ENCODE peak calls at places on chromosomes 1 and 21, in eight cellular contexts. Z is H1, J is K562, A is endothelial cell of umbilical vein, R is stomach, F is HCT116, H is sigmoid colon, K is upper lobe of left lung. E is an unnamed sample.

GRCh38 chr1:201624741-201625646 is 86.1 kb downstream of the NAV1 start:
- DNase-seq in Z (no peak), J (no peak), A (peak; percentile 46), R (no peak), F (no peak), H (no peak), K (no peak), E (no peak)

GRCh38 chr21:42073140-42074099 is 2.3 kb downstream of the UMODL1 start:
- DNase-seq in Z (no peak), J (no peak), A (no peak), R (no peak), F (no peak), H (no peak), K (no peak), E (no peak)

GRCh38 chr1:217052196-217052595 is 329.0 kb upstream of the ESRRG start:
- DNase-seq in Z (no peak), J (no peak), A (no peak), R (no peak), F (no peak), H (no peak), K (no peak), E (no peak)

GRCh38 chr1:20439282-20439681 is 46.7 kb downstream of the CAMK2N1 start:
- DNase-seq in Z (no peak), J (peak; percentile 6), A (peak; percentile 6), R (no peak), F (no peak), H (no peak), K (no peak), E (no peak)

GRCh38 chr1:46244656-46245371 is 2.7 kb upstream of the RAD54L start:
- DNase-seq in Z (no peak), J (peak; percentile 48), A (peak; percentile 13), R (no peak), F (no peak), H (no peak), K (no peak), E (no peak)

GRCh38 chr1:157948547-157949152 is 44.8 kb upstream of the KIRREL1 start:
- DNase-seq in Z (no peak), J (peak; percentile 32), A (no peak), R (no peak), F (peak; percentile 43), H (no peak), K (no peak), E (no peak)

GRCh38 chr1:10824821-10825540 is 28.5 kb upstream of the CASZ1 start:
- DNase-seq in Z (no peak), J (no peak), A (peak; percentile 4), R (peak; percentile 58), F (peak; percentile 10), H (no peak), K (no peak), E (peak; percentile 68)

GRCh38 chr1:180040034-180040433 is 85.4 kb downstream of the CEP350 start:
- DNase-seq in Z (no peak), J (no peak), A (peak; percentile 76), R (no peak), F (peak; percentile 0), H (no peak), K (no peak), E (no peak)

GRCh38 chr1:28036431-28036830 is 52.0 kb downstream of the EYA3 start:
- DNase-seq in Z (no peak), J (no peak), A (no peak), R (no peak), F (no peak), H (no peak), K (no peak), E (no peak)

DNA sequence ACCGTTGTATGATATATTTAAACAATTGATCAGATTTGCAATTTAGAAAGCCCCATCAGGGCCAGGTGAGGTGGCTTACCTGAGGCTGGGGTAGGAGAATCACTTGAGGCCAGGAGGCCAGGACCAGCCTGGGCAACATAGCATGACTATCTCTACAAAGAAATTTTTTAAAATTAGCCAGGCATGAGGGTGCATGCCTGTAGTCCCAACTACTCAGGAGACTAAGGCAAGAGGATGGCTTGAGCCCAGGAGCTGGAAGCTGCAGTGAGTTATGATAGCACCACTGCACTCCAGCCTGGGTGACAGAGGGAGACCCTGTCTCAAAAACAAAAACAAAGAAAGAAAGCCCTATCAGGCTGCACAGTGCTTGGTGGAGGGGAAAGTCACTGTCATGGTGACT is 159.9 kb upstream of the RAB4A start:
- DNase-seq in Z (no peak), J (no peak), A (no peak), R (no peak), F (no peak), H (peak; percentile 26), K (no peak), E (no peak)
- H3K4me1 ChIP-seq in Z (peaks cover 12% of the 10 kb centered on the region), J (no peaks in the 10 kb centered on the region), A (no peaks in the 10 kb centered on the region), R (peaks cover 86% of the 10 kb centered on the region), F (no peaks in the 10 kb centered on the region), H (peaks cover 55% of the 10 kb centered on the region), K (no peaks in the 10 kb centered on the region), E (no peaks in the 10 kb centered on the region)

GRCh38 chr1:44842415-44842762 is 664 bp downstream of the PTCH2 start:
- DNase-seq in Z (no peak), J (peak; percentile 47), A (no peak), R (no peak), F (no peak), H (no peak), K (no peak), E (no peak)
- H3K4me3 ChIP-seq in Z (peak overlapping the region; percentile 73), J (peak overlapping the region; percentile 56), A (peak overlapping the region; percentile 53), R (peak overlapping the region; percentile 62), F (no peak overlapping the region), H (peak overlapping the region; percentile 54), K (peak overlapping the region; percentile 54), E (peak overlapping the region; percentile 46)

DNA sequence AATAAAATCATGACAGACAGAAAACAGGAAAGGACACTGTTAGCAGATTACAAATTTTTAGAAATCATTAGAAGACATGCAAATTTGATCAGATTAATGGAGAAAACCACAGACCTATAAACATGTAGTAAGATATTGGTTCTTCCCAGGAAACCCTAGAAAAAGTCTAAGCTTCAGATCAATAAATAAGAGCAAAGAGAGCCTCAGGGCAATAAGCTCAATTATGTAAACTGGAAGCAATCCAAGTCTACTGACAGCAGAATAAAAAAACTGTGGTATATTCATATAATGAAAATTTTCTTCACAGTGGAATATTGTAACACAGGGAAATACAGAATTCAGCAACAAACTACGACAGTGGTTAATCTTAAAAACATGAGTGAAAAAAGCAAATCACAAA is 36.3 kb downstream of the NRDC start:
- DNase-seq in Z (no peak), J (no peak), A (no peak), R (no peak), F (no peak), H (no peak), K (no peak), E (no peak)
- TF ChIP-seq POLR2AphosphoS5 in Z (no peak), J (no peak), A (no peak), R (no peak), F (no peak), H (no peak), K (no peak), E (no peak)

GRCh38 chr1:84753516-84754375 is 63.5 kb upstream of the SSX2IP start:
- DNase-seq in Z (peak; percentile 85), J (peak; percentile 77), A (peak; percentile 71), R (peak; percentile 75), F (peak; percentile 43), H (peak; percentile 85), K (peak; percentile 56), E (peak; percentile 69)

GRCh38 chr1:84754376-84754672 is 64.1 kb upstream of the SSX2IP start:
- DNase-seq in Z (no peak), J (no peak), A (no peak), R (no peak), F (no peak), H (no peak), K (no peak), E (no peak)

GRCh38 chr1:84745857-84746256 is 55.6 kb upstream of the SSX2IP start:
- DNase-seq in Z (no peak), J (no peak), A (no peak), R (no peak), F (no peak), H (no peak), K (no peak), E (no peak)

GRCh38 chr1:84750110-84750509 is 59.8 kb upstream of the SSX2IP start:
- DNase-seq in Z (no peak), J (no peak), A (peak; percentile 18), R (no peak), F (no peak), H (no peak), K (no peak), E (peak; percentile 72)

GRCh38 chr1:84749427-84749826 is 59.2 kb upstream of the SSX2IP start:
- DNase-seq in Z (no peak), J (no peak), A (no peak), R (no peak), F (no peak), H (no peak), K (no peak), E (no peak)
- H3K4me1 ChIP-seq in Z (no peaks in the 10 kb centered on the region), J (no peaks in the 10 kb centered on the region), A (no peaks in the 10 kb centered on the region), R (no peaks in the 10 kb centered on the region), F (no peaks in the 10 kb centered on the region), H (peaks cover 2% of the 10 kb centered on the region), K (no peaks in the 10 kb centered on the region), E (no peaks in the 10 kb centered on the region)

DNA sequence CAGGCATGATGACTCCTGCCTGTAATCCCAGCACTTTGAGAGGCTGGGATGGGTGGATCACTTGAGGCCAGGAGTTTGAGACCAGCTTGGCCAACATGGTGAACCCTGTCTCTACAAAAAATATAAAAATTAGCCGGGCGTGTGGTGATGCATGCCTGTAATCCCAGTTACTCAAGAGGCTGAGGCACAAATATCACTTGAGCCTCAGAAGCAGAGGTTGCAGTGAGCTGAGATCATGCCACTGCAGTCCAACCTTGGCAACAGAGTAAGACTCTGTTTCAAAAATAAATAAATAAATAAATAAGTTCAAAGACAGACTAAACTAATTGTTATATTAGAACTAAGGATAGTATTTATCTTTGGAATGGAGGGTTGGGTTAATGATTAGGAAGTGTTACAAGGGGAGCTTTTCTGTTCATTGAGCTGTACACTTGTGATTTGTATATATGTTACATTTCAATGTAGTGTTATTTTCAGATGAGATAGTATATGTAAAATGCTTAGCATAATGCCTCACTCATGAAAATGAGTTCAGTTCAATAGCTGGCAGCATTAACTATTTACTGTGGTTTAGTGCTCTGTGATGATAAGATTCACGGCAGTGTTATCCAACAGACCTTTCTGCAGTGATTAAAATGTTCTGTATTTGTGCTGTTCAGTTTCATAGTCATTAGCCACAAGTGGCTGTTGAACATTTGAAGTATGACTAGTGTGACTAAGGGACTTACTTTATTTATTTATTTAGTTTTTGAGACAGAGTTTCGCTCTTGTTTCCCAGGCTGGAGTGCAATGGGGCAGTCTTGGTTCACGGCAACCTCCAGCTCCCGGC is 47.7 kb downstream of the OSBPL9 start:
- DNase-seq in Z (no peak), J (peak; percentile 44), A (no peak), R (no peak), F (no peak), H (no peak), K (peak; percentile 38), E (no peak)
- H3K4me3 ChIP-seq in Z (no peak overlapping the region), J (no peak overlapping the region), A (no peak overlapping the region), R (no peak overlapping the region), F (no peak overlapping the region), H (no peak overlapping the region), K (no peak overlapping the region), E (no peak overlapping the region)

DNA sequence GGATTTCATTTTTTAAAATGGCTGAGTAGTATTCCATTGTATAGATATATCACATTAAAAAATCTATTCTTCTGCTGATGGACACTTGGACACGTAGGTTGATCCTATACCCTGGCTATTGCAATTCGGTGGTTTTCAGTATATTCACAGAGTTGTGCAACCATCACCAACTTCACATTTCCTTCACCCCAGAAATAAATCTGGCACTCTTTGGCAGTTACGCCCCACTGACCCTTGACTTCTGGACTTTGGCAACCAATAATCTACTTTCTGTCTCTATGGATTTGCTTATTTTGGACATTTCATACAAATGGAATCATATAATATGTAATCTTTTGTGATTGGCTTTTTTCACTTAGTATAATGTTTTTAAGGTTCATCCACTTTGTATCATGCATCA is 35.9 kb downstream of the MAP3K7CL start:
- DNase-seq in Z (no peak), J (no peak), A (no peak), R (no peak), F (no peak), H (no peak), K (no peak), E (no peak)
- TF ChIP-seq POLR2AphosphoS5 in Z (no peak), J (no peak), A (no peak), R (no peak), F (no peak), H (no peak), K (no peak), E (no peak)

E was measured in prostate gland.